ENCODE peak calls at places on chromosome 21, in eight cellular contexts. H is H4; O is ureter; E is NCI-H187 treated with DMSO at 0.1 percent for 48 hours; P is effector memory CD8-positive, alpha-beta T cell; U is stimulated activated CD4-positive, alpha-beta T cell treated with anti-CD3 and anti-CD28 coated beads, Interleukin-4, amount 100 ng/mL, for 48 hours; F is Right ventricle myocardium inferior; S is M059J. G is an unnamed sample.
A peak's percentile ranks its signal among the peaks of the same experiment; 100 is the strongest.

GRCh38 chr21:28687571-28687970 is 305.1 kb downstream of the LTN1 start:
- DNase-seq in H (no peak), O (no peak), E (no peak), P (no peak), U (no peak), F (no peak), S (peak; percentile 26), G (no peak)

GRCh38 chr21:27622636-27623035 is 655.7 kb upstream of the ADAMTS5 start:
- DNase-seq in H (no peak), O (no peak), E (no peak), P (no peak), U (no peak), F (no peak), S (no peak), G (no peak)

GRCh38 chr21:41598561-41599511 is 90.9 kb upstream of the TMPRSS2 start:
- DNase-seq in H (no peak), O (no peak), E (no peak), P (no peak), U (no peak), F (no peak), S (no peak), G (peak; percentile 44)

GRCh38 chr21:25735895-25736597 is 1.3 kb downstream of the GABPA start:
- DNase-seq in H (no peak), O (no peak), E (no peak), P (no peak), U (no peak), F (no peak), S (peak; percentile 40), G (no peak)

GRCh38 chr21:23101111-23101510 is 2102.9 kb downstream of the NCAM2 start:
- DNase-seq in H (no peak), O (no peak), E (no peak), P (no peak), U (no peak), F (no peak), S (no peak), G (no peak)

GRCh38 chr21:46188226-46189212 is 4.3 kb upstream of the SPATC1L start:
- DNase-seq in H (peak; percentile 49), O (no peak), E (no peak), P (no peak), U (no peak), F (no peak), S (peak; percentile 90), G (no peak)

GRCh38 chr21:35102488-35103407 is 53.6 kb upstream of the RUNX1 start:
- DNase-seq in H (no peak), O (no peak), E (no peak), P (no peak), U (peak; percentile 22), F (peak; percentile 74), S (no peak), G (no peak)

GRCh38 chr21:32806810-32807386 is 35.3 kb upstream of the PAXBP1 start:
- DNase-seq in H (no peak), O (no peak), E (no peak), P (no peak), U (no peak), F (no peak), S (peak; percentile 35), G (no peak)

GRCh38 chr21:22342855-22343254 is 1344.6 kb downstream of the NCAM2 start:
- DNase-seq in H (peak; percentile 47), O (no peak), E (no peak), P (no peak), U (no peak), F (no peak), S (peak; percentile 29), G (no peak)

GRCh38 chr21:38269567-38269917 is 12.8 kb downstream of the KCNJ15 start:
- DNase-seq in H (no peak), O (no peak), E (no peak), P (no peak), U (no peak), F (no peak), S (no peak), G (no peak)

GRCh38 chr21:44892536-44893277 is 19.2 kb upstream of the PTTG1IP start:
- DNase-seq in H (no peak), O (no peak), E (no peak), P (peak; percentile 78), U (peak; percentile 78), F (peak; percentile 90), S (peak; percentile 47), G (peak; percentile 92)

GRCh38 chr21:39048064-39048463 is 135.2 kb downstream of the PSMG1 start:
- DNase-seq in H (no peak), O (no peak), E (no peak), P (no peak), U (no peak), F (no peak), S (peak; percentile 97), G (no peak)

GRCh38 chr21:25790122-25790951 is 55.6 kb downstream of the GABPA start:
- DNase-seq in H (peak; percentile 71), O (no peak), E (no peak), P (no peak), U (no peak), F (no peak), S (peak; percentile 55), G (no peak)

GRCh38 chr21:42351626-42352432 is 1.0 kb upstream of the TFF2 start:
- DNase-seq in H (no peak), O (no peak), E (no peak), P (no peak), U (no peak), F (no peak), S (no peak), G (peak; percentile 50)

GRCh38 chr21:46545363-46545762 is 59.5 kb downstream of the S100B start:
- DNase-seq in H (no peak), O (peak; percentile 63), E (no peak), P (no peak), U (no peak), F (no peak), S (no peak), G (no peak)

GRCh38 chr21:25569711-25570110 is 37.6 kb downstream of the MRPL39 start:
- DNase-seq in H (no peak), O (no peak), E (no peak), P (no peak), U (no peak), F (no peak), S (no peak), G (no peak)

GRCh38 chr21:45102391-45102932 is 28.1 kb downstream of the ADARB1 start:
- DNase-seq in H (peak; percentile 63), O (no peak), E (no peak), P (no peak), U (no peak), F (no peak), S (peak; percentile 86), G (no peak)

GRCh38 chr21:45533731-45534571 is 8.3 kb downstream of the SLC19A1 start:
- DNase-seq in H (no peak), O (peak; percentile 42), E (no peak), P (no peak), U (no peak), F (peak; percentile 71), S (no peak), G (peak; percentile 61)

GRCh38 chr21:45292399-45293213 is 4.9 kb upstream of the POFUT2 start:
- DNase-seq in H (peak; percentile 89), O (peak; percentile 87), E (no peak), P (peak; percentile 64), U (peak; percentile 62), F (peak; percentile 92), S (peak; percentile 90), G (peak; percentile 89)

GRCh38 chr21:39599191-39599966 is 13.4 kb upstream of the B3GALT5 start:
- DNase-seq in H (no peak), O (no peak), E (no peak), P (no peak), U (no peak), F (no peak), S (no peak), G (no peak)

GRCh38 chr21:41064951-41065350 is 103.0 kb upstream of the BACE2 start:
- DNase-seq in H (no peak), O (no peak), E (no peak), P (no peak), U (no peak), F (no peak), S (no peak), G (no peak)

GRCh38 chr21:17802568-17802967 is 16.6 kb downstream of the C21orf91 start:
- DNase-seq in H (no peak), O (no peak), E (no peak), P (no peak), U (no peak), F (no peak), S (peak; percentile 35), G (no peak)

GRCh38 chr21:42248783-42249597 is 30.1 kb downstream of the ABCG1 start:
- DNase-seq in H (no peak), O (no peak), E (no peak), P (no peak), U (no peak), F (no peak), S (no peak), G (no peak)

GRCh38 chr21:41564871-41565281 is 56.9 kb upstream of the TMPRSS2 start:
- DNase-seq in H (peak; percentile 92), O (peak; percentile 77), E (no peak), P (no peak), U (no peak), F (no peak), S (peak; percentile 89), G (no peak)

GRCh38 chr21:41956926-41957729 is 3.3 kb upstream of the C2CD2 start:
- DNase-seq in H (peak; percentile 58), O (no peak), E (no peak), P (no peak), U (no peak), F (no peak), S (peak; percentile 87), G (peak; percentile 54)

GRCh38 chr21:14923468-14923867 is 141.3 kb downstream of the NRIP1 start:
- DNase-seq in H (no peak), O (no peak), E (no peak), P (no peak), U (no peak), F (no peak), S (peak; percentile 52), G (no peak)

GRCh38 chr21:38380391-38381137 is 117.7 kb downstream of the ERG start:
- DNase-seq in H (no peak), O (no peak), E (no peak), P (no peak), U (no peak), F (no peak), S (peak; percentile 38), G (no peak)

GRCh38 chr21:42401164-42401563 is 2.5 kb upstream of the UBASH3A start:
- DNase-seq in H (peak; percentile 77), O (no peak), E (no peak), P (no peak), U (no peak), F (no peak), S (peak; percentile 20), G (peak; percentile 19)

GRCh38 chr21:37257967-37258877 is 8.9 kb downstream of the VPS26C start:
- DNase-seq in H (peak; percentile 37), O (peak; percentile 79), E (peak; percentile 12), P (peak; percentile 72), U (peak; percentile 65), F (peak; percentile 76), S (peak; percentile 84), G (peak; percentile 90)

GRCh38 chr21:35782667-35783066 is 277.7 kb downstream of the SETD4 start:
- DNase-seq in H (no peak), O (no peak), E (no peak), P (no peak), U (no peak), F (no peak), S (no peak), G (no peak)

GRCh38 chr21:42007541-42007940 is 2.6 kb downstream of the ZBTB21 start:
- DNase-seq in H (no peak), O (no peak), E (no peak), P (no peak), U (no peak), F (no peak), S (no peak), G (no peak)